ENCODE peak calls at places on chromosomes 4 and X, in six cellular contexts. D, H, Y, X, I and B are unnamed samples.

GRCh38 chrX:96776966-96777365 is 92.3 kb downstream of the DIAPH2 start:
- DNase-seq in Y (no peak), H (peak; percentile 20), D (no peak), X (no peak), I (peak; percentile 19), B (no peak)

GRCh38 chr4:8655411-8656184 is 63.0 kb downstream of the CPZ start:
- DNase-seq in I (no peak), D (no peak), Y (no peak), H (no peak), X (peak; percentile 15), B (no peak)

GRCh38 chr4:169225812-169226211 is 44.9 kb downstream of the SH3RF1 start:
- DNase-seq in D (no peak), Y (peak; percentile 13), X (no peak), H (peak; percentile 74), I (peak; percentile 72), B (no peak)

GRCh38 chrX:6708676-6709075 is 173.8 kb upstream of the VCX3A start:
- DNase-seq in H (no peak), I (no peak), D (no peak), X (no peak), Y (no peak), B (no peak)

GRCh38 chr4:99506781-99507180 is 4.0 kb upstream of the C4orf17 start:
- DNase-seq in D (no peak), Y (no peak), H (no peak), I (peak; percentile 5), X (no peak), B (no peak)

GRCh38 chr4:159283697-159284492 is 181.0 kb downstream of the RAPGEF2 start:
- DNase-seq in Y (no peak), D (no peak), X (no peak), I (peak; percentile 73), H (peak; percentile 96), B (no peak)

GRCh38 chrX:154804957-154805695 is at the start of gene MPP1:
- DNase-seq in I (peak; percentile 61), D (peak; percentile 43), Y (peak; percentile 78), X (peak; percentile 79), H (peak; percentile 52), B (peak; percentile 74)

GRCh38 chrX:129723511-129723910 is 15.3 kb upstream of the XPNPEP2 start:
- DNase-seq in I (no peak), D (no peak), H (no peak), X (no peak), Y (no peak), B (no peak)

GRCh38 chr4:117700111-117700892 is 334.0 kb upstream of the NDST3 start:
- DNase-seq in H (no peak), D (no peak), I (no peak), Y (peak; percentile 13), X (no peak), B (no peak)

GRCh38 chrX:17405225-17405969 is 30.4 kb downstream of the NHS start:
- DNase-seq in I (peak; percentile 7), Y (no peak), D (no peak), X (no peak), H (peak; percentile 82), B (no peak)

GRCh38 chr4:152307669-152308068 is 228.2 kb downstream of the FBXW7 start:
- DNase-seq in I (no peak), Y (peak; percentile 6), H (no peak), D (no peak), X (no peak), B (no peak)

GRCh38 chr4:85147481-85148076 is 181.1 kb upstream of the WDFY3 start:
- DNase-seq in Y (peak; percentile 67), I (peak; percentile 78), D (peak; percentile 47), H (peak; percentile 35), X (peak; percentile 46), B (no peak)

GRCh38 chrX:48966796-48967579 is 4.7 kb downstream of the KCND1 start:
- DNase-seq in Y (no peak), D (no peak), H (peak; percentile 37), X (no peak), I (peak; percentile 21), B (no peak)

GRCh38 chr4:77821775-77822174 is 2.6 kb upstream of the CNOT6L start:
- DNase-seq in D (no peak), Y (peak; percentile 42), H (no peak), X (no peak), I (no peak), B (peak; percentile 68)

GRCh38 chr4:77818667-77819408 is at the start of gene CNOT6L:
- DNase-seq in Y (peak; percentile 79), D (peak; percentile 51), H (peak; percentile 73), X (peak; percentile 79), I (peak; percentile 68), B (peak; percentile 93)

GRCh38 chr4:77819409-77819835 is 254 bp upstream of the CNOT6L start:
- DNase-seq in I (no peak), H (no peak), D (peak; percentile 13), X (no peak), Y (no peak), B (no peak)

GRCh38 chr4:77819836-77820679 is 890 bp upstream of the CNOT6L start:
- DNase-seq in X (peak; percentile 95), H (peak; percentile 60), D (peak; percentile 86), Y (peak; percentile 95), I (peak; percentile 75), B (peak; percentile 97)

DNA sequence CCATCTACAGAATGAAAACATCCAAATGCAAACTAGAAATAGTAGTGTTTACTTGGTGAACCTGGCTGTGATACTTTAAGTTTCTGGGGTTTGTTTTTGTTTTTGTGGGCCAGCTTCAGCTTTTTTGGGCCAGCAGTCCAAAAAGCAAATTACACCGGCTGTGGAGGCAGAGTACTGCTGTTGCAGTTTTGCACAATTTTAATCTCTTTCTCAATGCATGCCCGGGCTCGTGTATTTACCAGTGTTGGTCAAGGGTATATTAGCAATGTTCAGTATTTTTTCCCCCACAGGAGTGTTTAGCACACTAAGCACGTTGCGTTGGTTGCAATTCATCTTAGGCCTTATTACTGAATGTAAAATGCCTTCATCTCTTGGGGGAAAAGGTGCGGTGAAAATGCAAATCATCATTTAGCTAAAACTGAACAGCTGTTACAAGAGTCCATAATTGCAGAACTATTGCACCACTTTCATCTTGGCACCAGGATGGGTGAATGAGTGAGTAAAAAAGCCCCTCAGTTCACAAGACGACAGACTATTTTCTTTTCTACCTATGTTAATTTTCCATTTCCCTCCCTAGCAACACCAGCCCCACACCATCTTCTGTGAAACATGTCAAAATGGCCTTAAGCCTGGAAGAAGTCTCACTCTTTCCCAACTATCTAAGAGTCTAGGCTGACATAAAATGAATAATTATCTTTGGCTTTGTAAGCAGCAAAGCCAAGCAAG is 1.8 kb upstream of the CNOT6L start:
- DNase-seq in H (no peak), D (no peak), I (peak; percentile 14), Y (peak; percentile 43), X (no peak), B (no peak)
- H3K4me3 ChIP-seq in H (peak overlapping the region; percentile 83), D (peak overlapping the region; percentile 99), I (peak overlapping the region; percentile 83), Y (peak overlapping the region; percentile 72), X (peak overlapping the region; percentile 88), B (peak overlapping the region; percentile 67)

GRCh38 chr4:104815593-104816156 is 321.0 kb upstream of the CXXC4 start:
- DNase-seq in I (peak; percentile 2), D (no peak), Y (peak; percentile 38), X (no peak), H (peak; percentile 8), B (no peak)

GRCh38 chr4:104818579-104818978 is 323.9 kb upstream of the CXXC4 start:
- DNase-seq in X (no peak), Y (no peak), D (no peak), I (no peak), H (no peak), B (no peak)
- H3K4me3 ChIP-seq in X (no peak overlapping the region), Y (no peak overlapping the region), D (no peak overlapping the region), I (no peak overlapping the region), H (no peak overlapping the region), B (no peak overlapping the region)

GRCh38 chrX:45667666-45668065 is 467.0 kb upstream of the DIPK2B start:
- DNase-seq in Y (no peak), H (peak; percentile 10), D (no peak), I (peak; percentile 63), X (no peak), B (no peak)
- H3K4me3 ChIP-seq in Y (no peak overlapping the region), H (no peak overlapping the region), D (no peak overlapping the region), I (no peak overlapping the region), X (no peak overlapping the region), B (no peak overlapping the region)

GRCh38 chr4:576245-576821 is at the start of gene TMEM271:
- DNase-seq in Y (no peak), H (no peak), X (no peak), I (no peak), D (no peak), B (no peak)
- H3K4me3 ChIP-seq in Y (no peak within 1 kb of the TSS), H (no peak within 1 kb of the TSS), X (peak within 1 kb of the TSS; percentile 33), I (no peak within 1 kb of the TSS), D (peak within 1 kb of the TSS; percentile 23), B (no peak within 1 kb of the TSS)

GRCh38 chr4:6689506-6689960 is 4.1 kb upstream of the S100P start:
- DNase-seq in X (peak; percentile 75), I (no peak), Y (no peak), D (no peak), H (no peak), B (no peak)
- H3K4me3 ChIP-seq in X (peak overlapping the region; percentile 12), I (no peak overlapping the region), Y (no peak overlapping the region), D (peak overlapping the region; percentile 23), H (no peak overlapping the region), B (peak overlapping the region; percentile 57)

GRCh38 chr4:1749826-1750225 is 28.5 kb downstream of the TACC3 start:
- DNase-seq in Y (no peak), H (no peak), I (no peak), D (no peak), X (no peak), B (no peak)

GRCh38 chr4:1747603-1747967 is 26.3 kb downstream of the TACC3 start:
- DNase-seq in X (no peak), D (no peak), Y (no peak), H (no peak), I (no peak), B (no peak)

GRCh38 chr4:1749370-1749769 is 28.0 kb downstream of the TACC3 start:
- DNase-seq in I (no peak), Y (no peak), D (no peak), X (no peak), H (no peak), B (no peak)

GRCh38 chr4:1746919-1747602 is 25.7 kb downstream of the TACC3 start:
- DNase-seq in X (peak; percentile 56), D (no peak), I (no peak), H (no peak), Y (no peak), B (no peak)

DNA sequence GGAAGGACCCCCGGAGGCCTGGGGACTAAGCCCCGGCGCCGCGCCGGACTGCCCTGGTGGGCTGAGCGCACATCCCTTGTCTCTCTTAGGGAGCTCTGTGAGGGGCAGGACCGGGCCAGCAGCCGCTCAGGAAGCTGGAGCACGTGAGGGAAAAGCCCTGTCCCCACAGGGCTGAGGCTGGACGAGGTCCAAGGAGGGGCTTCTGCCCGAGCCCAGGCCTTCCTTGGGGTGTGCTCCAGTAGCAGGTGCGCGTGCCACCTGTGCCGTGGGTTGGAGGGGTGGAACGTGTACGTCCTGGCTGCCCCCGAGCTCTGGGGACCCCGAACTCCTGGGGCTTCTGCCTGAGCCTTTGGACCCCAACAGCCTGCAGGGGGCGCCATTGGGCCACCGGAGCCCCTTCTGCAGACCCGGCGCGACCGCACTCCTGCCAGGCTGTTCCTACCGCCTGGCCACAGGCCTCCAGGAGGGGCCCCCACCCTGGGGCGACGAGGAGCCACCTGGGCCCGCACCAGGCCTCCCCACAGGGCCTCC is 27.2 kb downstream of the TACC3 start:
- DNase-seq in H (no peak), D (peak; percentile 32), I (peak; percentile 54), X (peak; percentile 83), Y (peak; percentile 87), B (peak; percentile 63)
- H3K4me3 ChIP-seq in H (no peak overlapping the region), D (no peak overlapping the region), I (no peak overlapping the region), X (no peak overlapping the region), Y (no peak overlapping the region), B (no peak overlapping the region)